ENCODE peak calls at places on chromosomes 2 and 18, in five cellular contexts. U is CD8-positive, alpha-beta memory T cell; R is tibial artery; I is testis; W is mesendoderm. P is an unnamed sample.

GRCh38 chr18:24201699-24202687 is 63.1 kb downstream of the CABYR start:
- DNase-seq in W (no peak), U (no peak), I (no peak), R (no peak), P (no peak)

GRCh38 chr2:85237849-85238570 is 89.8 kb downstream of the TGOLN2 start:
- DNase-seq in R (no peak), W (peak), I (no peak), U (no peak), P (no peak)

GRCh38 chr18:32300914-32301313 is 111.1 kb downstream of the MEP1B start:
- DNase-seq in U (no peak), I (no peak), W (no peak), R (no peak), P (no peak)

GRCh38 chr2:181685150-181685688 is 4.9 kb upstream of the NEUROD1 start:
- DNase-seq in I (no peak), R (no peak), U (no peak), W (peak), P (no peak)

GRCh38 chr2:240170354-240170735 is 29.9 kb upstream of the OTOS start:
- DNase-seq in W (no peak), I (no peak), R (no peak), U (no peak), P (no peak)

GRCh38 chr2:109447811-109448210 is 166.0 kb downstream of the SEPTIN10 start:
- DNase-seq in I (no peak), U (no peak), R (no peak), W (no peak), P (no peak)

GRCh38 chr18:5196253-5197031 is 615 bp downstream of the AKAIN1 start:
- DNase-seq in R (no peak), W (peak), U (no peak), I (no peak), P (peak)

GRCh38 chr2:101063352-101063751 is 61.3 kb downstream of the RPL31 start:
- DNase-seq in W (no peak), U (no peak), R (no peak), I (no peak), P (no peak)

GRCh38 chr18:57211776-57212175 is 64.9 kb downstream of the BOD1L2 start:
- DNase-seq in R (no peak), W (no peak), U (no peak), I (no peak), P (no peak)

GRCh38 chr2:232447091-232447620 is 8.8 kb upstream of the ALPI start:
- DNase-seq in R (no peak), W (no peak), U (no peak), I (no peak), P (no peak)

GRCh38 chr18:31447530-31448191 is at the start of gene DSG3:
- DNase-seq in R (no peak), W (peak), U (no peak), I (no peak), P (no peak)

GRCh38 chr18:58525928-58526424 is 102.9 kb downstream of the ALPK2 start:
- DNase-seq in U (no peak), I (no peak), R (no peak), W (no peak), P (no peak)

GRCh38 chr18:45378308-45378707 is 237.0 kb upstream of the SLC14A2 start:
- DNase-seq in U (no peak), R (no peak), I (no peak), W (no peak), P (no peak)

GRCh38 chr2:128277961-128278681 is 40.5 kb downstream of the HS6ST1 start:
- DNase-seq in R (no peak), W (no peak), I (no peak), U (peak), P (no peak)

GRCh38 chr2:71683070-71683469 is 229.7 kb downstream of the DYSF start:
- DNase-seq in R (no peak), U (no peak), I (no peak), W (no peak), P (peak)

GRCh38 chr2:202963712-202964111 is 51.0 kb upstream of the NBEAL1 start:
- DNase-seq in R (no peak), W (peak), I (no peak), U (no peak), P (no peak)

GRCh38 chr18:3057526-3057925 is 44.6 kb upstream of the LPIN2 start:
- DNase-seq in I (no peak), R (no peak), U (no peak), W (no peak), P (no peak)

DNA sequence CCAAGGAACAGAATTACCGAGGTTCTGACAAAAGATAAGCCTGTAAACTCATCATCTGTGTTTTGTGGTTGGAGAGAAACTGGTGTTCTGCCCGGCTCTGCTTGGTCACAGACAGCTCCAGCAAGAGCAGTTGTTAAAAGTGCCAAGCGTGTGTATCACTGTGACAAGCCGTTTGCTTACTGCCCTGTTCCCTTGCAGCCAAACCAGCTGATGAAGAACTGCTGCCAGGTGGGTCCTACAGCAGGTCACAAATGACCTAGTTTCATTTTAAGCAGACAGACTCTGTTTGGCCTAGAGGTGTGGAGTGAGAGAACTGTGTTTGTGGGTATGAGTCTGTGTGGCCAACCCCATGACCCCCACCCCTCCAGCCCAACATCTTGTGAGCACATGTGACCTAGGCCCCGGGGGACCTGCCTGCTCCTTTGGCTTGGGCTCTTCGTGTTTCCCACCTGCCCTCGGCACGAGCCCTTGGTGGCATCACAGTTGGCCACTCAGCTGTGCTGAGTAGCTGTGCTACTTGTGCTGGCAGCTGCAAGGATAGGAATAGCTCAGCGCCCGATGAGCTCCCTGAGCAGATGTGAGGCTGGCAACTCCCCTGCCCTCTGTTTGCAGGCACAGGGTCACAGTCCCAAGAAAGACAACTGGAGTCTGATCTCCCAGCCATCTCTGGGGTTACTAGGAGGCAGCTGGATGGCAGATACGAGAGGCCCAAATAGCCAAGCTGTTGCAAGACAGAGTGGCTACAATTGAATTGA is 9.7 kb downstream of the OXER1 start:
- DNase-seq in U (no peak), I (no peak), W (no peak), R (no peak), P (peak)
- H3K27ac ChIP-seq in U (no peak), I (no peak), W (no peak), R (no peak), P (peak)

GRCh38 chr2:139876321-139876720 is 1096.1 kb upstream of the NXPH2 start:
- DNase-seq in R (no peak), U (no peak), I (no peak), W (no peak), P (no peak)

GRCh38 chr2:139876964-139877363 is 1096.8 kb upstream of the NXPH2 start:
- DNase-seq in I (no peak), W (no peak), R (no peak), U (no peak), P (no peak)

GRCh38 chr2:139867601-139868226 is 1087.5 kb upstream of the NXPH2 start:
- DNase-seq in I (no peak), W (peak), U (no peak), R (no peak), P (no peak)

GRCh38 chr2:139872032-139872431 is 1091.8 kb upstream of the NXPH2 start:
- DNase-seq in I (no peak), W (no peak), U (no peak), R (no peak), P (no peak)

DNA sequence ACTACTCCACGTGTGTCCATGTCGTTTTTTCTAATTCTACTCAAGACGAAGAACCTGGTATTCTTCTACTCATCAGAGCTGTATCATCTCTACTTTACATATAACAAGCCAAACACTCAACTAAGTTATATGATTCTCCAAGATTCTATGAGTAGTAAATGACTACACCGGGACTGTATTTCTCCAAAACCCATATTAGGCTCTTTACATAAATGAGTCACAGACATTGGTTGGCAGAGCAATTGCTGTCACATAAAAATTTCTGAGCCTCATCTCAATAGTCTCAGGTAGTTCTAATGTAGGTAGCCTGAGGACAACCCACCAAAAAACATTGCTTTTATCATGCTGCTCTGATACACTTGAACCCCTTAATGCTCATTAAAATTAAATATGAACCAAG is 1092.3 kb upstream of the NXPH2 start:
- DNase-seq in R (no peak), W (no peak), I (no peak), U (no peak), P (no peak)
- H3K27ac ChIP-seq in R (no peak), W (no peak), I (no peak), U (no peak), P (no peak)

GRCh38 chr18:28175047-28175929 is 1.6 kb downstream of the CDH2 start:
- DNase-seq in U (no peak), I (peak), W (peak), R (no peak), P (no peak)
- H3K27ac ChIP-seq in U (no peak), I (peak), W (peak), R (no peak), P (peak)

GRCh38 chr2:9392895-9393757 is 30.2 kb downstream of the ITGB1BP1 start:
- DNase-seq in W (peak), I (no peak), R (no peak), U (no peak), P (no peak)
- H3K27ac ChIP-seq in W (peak), I (no peak), R (peak), U (no peak), P (no peak)

DNA sequence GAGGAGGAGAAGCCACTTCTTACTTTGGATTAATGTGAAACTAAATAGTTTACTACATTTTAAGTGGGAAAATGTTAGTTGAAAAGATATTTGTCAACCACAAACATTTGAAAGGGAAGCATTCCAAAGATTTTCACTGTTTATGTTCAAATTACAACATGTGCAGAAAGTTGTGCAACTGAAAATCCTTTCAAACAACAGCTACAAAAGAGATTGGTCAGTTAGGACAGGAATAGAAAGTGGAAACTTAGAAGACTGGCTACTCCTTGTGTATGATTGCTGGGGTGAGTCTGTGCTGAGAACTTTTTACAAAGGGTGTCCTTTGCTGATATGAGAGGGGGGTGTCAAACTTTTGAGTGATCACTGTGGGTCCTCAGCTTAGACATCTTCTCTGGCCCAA is 277.5 kb upstream of the FN1 start:
- DNase-seq in R (no peak), W (no peak), U (no peak), I (no peak), P (no peak)
- H3K27ac ChIP-seq in R (peak), W (no peak), U (no peak), I (no peak), P (no peak)

GRCh38 chr18:26656944-26657536 is 108.7 kb upstream of the KCTD1 start:
- DNase-seq in U (no peak), W (peak), R (peak), I (peak), P (no peak)
- H3K27ac ChIP-seq in U (no peak), W (peak), R (peak), I (peak), P (peak)

DNA sequence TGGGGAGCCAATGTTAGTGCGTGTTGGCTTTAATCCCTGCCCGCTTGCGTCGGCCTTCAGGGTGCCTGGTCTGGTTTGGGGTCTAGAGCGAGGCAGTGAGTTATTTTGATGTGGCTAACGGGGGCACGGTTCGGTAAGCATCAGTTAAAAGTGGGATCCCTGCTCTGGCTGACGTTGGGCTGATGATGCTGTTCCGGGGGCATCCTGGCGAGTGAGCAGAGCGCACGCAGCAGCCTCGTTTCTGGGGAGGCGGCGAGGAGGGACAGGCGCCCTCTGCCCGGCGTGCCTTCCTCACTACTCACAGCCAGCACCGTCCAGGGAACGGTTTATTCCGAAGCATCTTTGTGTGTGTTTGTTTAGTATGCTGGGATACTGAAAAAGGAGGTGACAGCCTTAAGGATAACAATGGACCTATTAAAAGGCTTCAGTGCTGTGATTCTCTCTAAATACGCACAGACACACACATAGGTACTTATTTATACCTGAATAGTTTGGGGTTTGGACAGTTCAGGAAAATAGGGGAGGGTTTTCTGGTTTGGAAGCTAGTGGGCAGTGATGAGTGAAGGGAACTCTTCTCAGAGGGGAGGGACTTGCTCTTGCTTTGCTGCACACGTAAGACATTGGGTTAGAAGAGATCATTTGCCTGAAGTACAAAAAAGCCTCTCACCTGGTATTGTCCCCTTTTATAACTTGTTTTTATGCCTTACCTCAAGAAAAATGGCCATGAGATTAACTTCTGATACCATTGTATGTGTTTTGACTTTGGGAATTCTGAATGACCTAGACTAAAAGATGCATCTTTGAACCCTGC is 2.1 kb downstream of the CRIM1 start:
- DNase-seq in I (peak), U (peak), W (peak), R (peak), P (peak)
- H3K27ac ChIP-seq in I (peak), U (no peak), W (peak), R (peak), P (peak)

DNA sequence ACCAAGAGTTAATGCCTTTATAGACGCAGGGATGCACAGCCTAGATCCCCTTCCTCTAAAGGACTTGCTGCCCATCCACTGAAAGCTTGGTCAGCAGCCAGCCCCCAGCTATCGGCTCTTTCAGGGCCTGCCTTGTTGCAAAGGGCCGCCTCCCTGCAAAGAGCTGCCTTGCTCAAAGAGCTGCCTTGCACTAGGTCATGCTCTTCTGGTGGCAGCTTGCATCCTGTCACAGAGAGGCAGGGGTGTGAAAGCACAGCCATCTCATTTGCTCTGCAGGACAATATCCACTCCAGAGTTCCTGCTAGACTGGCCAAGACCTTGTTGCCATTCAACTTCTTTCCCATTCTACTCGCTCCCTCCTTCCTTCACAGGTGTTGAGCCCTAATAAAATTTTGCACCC is 137.1 kb downstream of the MCFD2 start:
- DNase-seq in R (no peak), I (no peak), W (peak), U (no peak), P (no peak)
- H3K27ac ChIP-seq in R (no peak), I (no peak), W (no peak), U (no peak), P (no peak)

DNA sequence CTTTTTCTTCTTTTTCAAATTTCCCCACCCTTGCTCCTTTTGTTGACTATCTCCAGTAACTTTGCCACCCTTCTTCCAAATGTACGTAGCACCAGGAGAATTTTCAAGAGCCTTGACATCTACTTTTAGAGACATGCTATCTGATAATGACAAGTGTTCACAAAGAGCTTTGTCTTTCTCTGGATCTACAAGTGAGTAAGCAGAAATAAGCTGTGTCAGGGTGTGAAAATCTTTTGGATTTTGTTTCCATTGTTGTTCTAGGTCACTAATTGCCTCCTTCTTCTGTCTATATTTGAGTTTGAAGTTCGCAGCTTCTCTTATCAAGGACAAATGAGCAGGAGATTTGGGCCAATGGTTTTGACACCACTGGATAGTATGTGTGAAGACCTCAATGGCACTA is 8.4 kb upstream of the C18orf32 start:
- DNase-seq in W (no peak), U (no peak), I (no peak), R (no peak), P (no peak)
- H3K27ac ChIP-seq in W (peak), U (no peak), I (no peak), R (no peak), P (no peak)

GRCh38 chr2:289362-290089 is 1.6 kb upstream of the ALKAL2 start:
- DNase-seq in I (peak), U (no peak), R (no peak), W (peak), P (no peak)
- H3K27ac ChIP-seq in I (peak), U (no peak), R (peak), W (no peak), P (no peak)